ENCODE peak calls at places on chromosomes 6 and 20, in four cellular contexts. U, K, A and Q are unnamed samples.

GRCh38 chr20:49037962-49038387 is 8.1 kb upstream of the CSE1L start:
- DNase-seq in A (peak; percentile 50), K (no peak), U (peak; percentile 20), Q (no peak)

GRCh38 chr20:31956556-31957220 is 4.8 kb upstream of the PDRG1 start:
- DNase-seq in A (no peak), K (no peak), U (no peak), Q (no peak)

GRCh38 chr6:5471637-5472430 is 210.5 kb downstream of the FARS2 start:
- DNase-seq in A (no peak), K (no peak), U (no peak), Q (peak; percentile 22)

GRCh38 chr6:37966801-37967200 is 147.3 kb downstream of the ZFAND3 start:
- DNase-seq in A (no peak), K (no peak), U (no peak), Q (no peak)

GRCh38 chr6:113447088-113447831 is 409.9 kb upstream of the MARCKS start:
- DNase-seq in A (peak; percentile 89), U (peak; percentile 96), K (no peak), Q (no peak)

GRCh38 chr6:136335736-136336362 is 46.2 kb upstream of the BCLAF1 start:
- DNase-seq in K (no peak), A (no peak), U (no peak), Q (no peak)

GRCh38 chr6:15715060-15715459 is 52.2 kb upstream of the DTNBP1 start:
- DNase-seq in K (no peak), A (peak; percentile 27), U (peak; percentile 6), Q (no peak)

GRCh38 chr6:35048631-35049083 is 92.5 kb downstream of the TCP11 start:
- DNase-seq in K (peak; percentile 54), U (peak; percentile 42), A (peak; percentile 86), Q (peak; percentile 79)